ENCODE peak calls at places on chromosomes 4 and X, in six cellular contexts. P, F, W, Y, X and K are unnamed samples.

GRCh38 chr4:180462116-180462515 is 1781.1 kb upstream of the TENM3 start:
- DNase-seq in P (no peak), F (no peak), W (no peak), Y (no peak), X (no peak), K (no peak)

GRCh38 chr4:136784326-136784725 is 748.0 kb downstream of the PCDH18 start:
- DNase-seq in P (no peak), F (no peak), W (no peak), Y (no peak), X (no peak), K (no peak)

GRCh38 chr4:76441881-76442280 is 6.9 kb downstream of the SHROOM3 start:
- DNase-seq in P (no peak), F (no peak), W (no peak), Y (no peak), X (no peak), K (no peak)

GRCh38 chr4:78645853-78646757 is 94.5 kb downstream of the ANXA3 start:
- DNase-seq in P (peak; percentile 86), F (no peak), W (peak; percentile 93), Y (no peak), X (peak; percentile 92), K (peak; percentile 80)

GRCh38 chr4:24244663-24245519 is 339.5 kb downstream of the DHX15 start:
- DNase-seq in P (no peak), F (no peak), W (peak; percentile 83), Y (no peak), X (no peak), K (peak; percentile 80)

GRCh38 chr4:73856518-73856917 is 3.4 kb downstream of the PF4V1 start:
- DNase-seq in P (no peak), F (no peak), W (no peak), Y (no peak), X (no peak), K (no peak)

GRCh38 chr4:125728568-125728967 is 413.8 kb downstream of the FAT4 start:
- DNase-seq in P (no peak), F (no peak), W (no peak), Y (peak; percentile 33), X (peak; percentile 73), K (no peak)

GRCh38 chr4:113639311-113639710 is 122.2 kb downstream of the CAMK2D start:
- DNase-seq in P (no peak), F (no peak), W (no peak), Y (no peak), X (no peak), K (no peak)

GRCh38 chr4:131001371-131001770 is 1905.4 kb downstream of the C4orf33 start:
- DNase-seq in P (no peak), F (no peak), W (no peak), Y (no peak), X (no peak), K (no peak)

GRCh38 chrX:9875801-9876200 is 89.6 kb downstream of the SHROOM2 start:
- DNase-seq in P (no peak), F (no peak), W (no peak), Y (no peak), X (no peak), K (no peak)